ENCODE peak calls at places on chromosomes 11 and 22, in five cellular contexts. G is K562, H is H1, B is HCT116, Y is HepG2. N is an unnamed sample.
A peak's percentile ranks its signal among the peaks of the same experiment; 100 is the strongest.

GRCh38 chr22:23760056-23760455 is 2.7 kb upstream of the C22orf15 start:
- DNase-seq in G (no peak), H (no peak), B (no peak), Y (no peak), N (no peak)

GRCh38 chr11:18236664-18237356 is at the start of gene SAA4:
- DNase-seq in G (no peak), H (no peak), B (no peak), Y (peak; percentile 85), N (no peak)

GRCh38 chr22:23903328-23903971 is 9.3 kb downstream of the MIF start:
- DNase-seq in G (no peak), H (no peak), B (no peak), Y (no peak), N (no peak)

GRCh38 chr11:66936326-66936725 is 21.9 kb downstream of the PC start:
- DNase-seq in G (no peak), H (no peak), B (no peak), Y (peak; percentile 50), N (no peak)

GRCh38 chr22:49347376-49347775 is 480.3 kb downstream of the BRD1 start:
- DNase-seq in G (no peak), H (no peak), B (no peak), Y (no peak), N (no peak)

GRCh38 chr11:105673089-105673488 is 63.2 kb downstream of the GRIA4 start:
- DNase-seq in G (peak; percentile 5), H (no peak), B (no peak), Y (peak; percentile 12), N (no peak)

GRCh38 chr11:45100338-45100737 is 46.1 kb upstream of the PRDM11 start:
- DNase-seq in G (peak; percentile 32), H (no peak), B (no peak), Y (no peak), N (no peak)

GRCh38 chr11:117414724-117415123 is 87.1 kb downstream of the CEP164 start:
- DNase-seq in G (no peak), H (no peak), B (no peak), Y (no peak), N (no peak)

GRCh38 chr22:43500792-43501785 is 89.3 kb downstream of the MPPED1 start:
- DNase-seq in G (no peak), H (no peak), B (no peak), Y (no peak), N (no peak)

GRCh38 chr11:72293391-72293790 is 49.4 kb upstream of the PHOX2A start:
- DNase-seq in G (no peak), H (no peak), B (no peak), Y (no peak), N (no peak)

GRCh38 chr22:17980638-17981051 is 43.7 kb downstream of the MICAL3 start:
- DNase-seq in G (peak; percentile 90), H (no peak), B (no peak), Y (no peak), N (no peak)

GRCh38 chr11:120025606-120026335 is 112.1 kb downstream of the TRIM29 start:
- DNase-seq in G (no peak), H (no peak), B (no peak), Y (no peak), N (no peak)

GRCh38 chr11:134901955-134902707 is 490.1 kb upstream of the B3GAT1 start:
- DNase-seq in G (no peak), H (no peak), B (no peak), Y (no peak), N (no peak)

GRCh38 chr11:77783023-77783422 is 37.5 kb downstream of the RSF1 start:
- DNase-seq in G (no peak), H (no peak), B (no peak), Y (no peak), N (no peak)

GRCh38 chr11:127252321-127252720 is 251.8 kb upstream of the KIRREL3 start:
- DNase-seq in G (no peak), H (no peak), B (no peak), Y (no peak), N (no peak)

GRCh38 chr11:45371251-45371749 is 85.2 kb upstream of the SYT13 start:
- DNase-seq in G (peak; percentile 79), H (peak; percentile 82), B (peak; percentile 63), Y (peak; percentile 48), N (no peak)

GRCh38 chr11:100861221-100861620 is 174.1 kb downstream of the ARHGAP42 start:
- DNase-seq in G (peak; percentile 10), H (no peak), B (no peak), Y (no peak), N (no peak)

GRCh38 chr22:30705710-30706651 is 11.3 kb downstream of the OSBP2 start:
- DNase-seq in G (no peak), H (no peak), B (peak; percentile 70), Y (peak; percentile 13), N (peak; percentile 72)

GRCh38 chr11:75152651-75153553 is 2.0 kb downstream of the SLCO2B1 start:
- DNase-seq in G (no peak), H (no peak), B (no peak), Y (no peak), N (no peak)

GRCh38 chr22:26259510-26259909 is 90.2 kb downstream of the SEZ6L start:
- DNase-seq in G (no peak), H (peak; percentile 44), B (peak; percentile 0), Y (peak; percentile 30), N (no peak)

GRCh38 chr11:86978247-86978646 is 23.1 kb upstream of the FZD4 start:
- DNase-seq in G (no peak), H (no peak), B (no peak), Y (no peak), N (no peak)

GRCh38 chr11:68862426-68862825 is 20.7 kb upstream of the CPT1A start:
- DNase-seq in G (no peak), H (no peak), B (no peak), Y (no peak), N (no peak)

GRCh38 chr11:68855205-68855978 is 13.7 kb upstream of the CPT1A start:
- DNase-seq in G (no peak), H (no peak), B (no peak), Y (no peak), N (no peak)

GRCh38 chr11:68857037-68857586 is 15.4 kb upstream of the CPT1A start:
- DNase-seq in G (no peak), H (no peak), B (no peak), Y (no peak), N (no peak)

GRCh38 chr11:68863553-68864265 is 22.0 kb upstream of the CPT1A start:
- DNase-seq in G (no peak), H (no peak), B (no peak), Y (no peak), N (no peak)

GRCh38 chr11:68859123-68859522 is 17.4 kb upstream of the CPT1A start:
- DNase-seq in G (no peak), H (no peak), B (no peak), Y (no peak), N (no peak)
- TF ChIP-seq SRF in G (no peak), H (no peak), B (no peak), Y (no peak), N (no peak)

DNA sequence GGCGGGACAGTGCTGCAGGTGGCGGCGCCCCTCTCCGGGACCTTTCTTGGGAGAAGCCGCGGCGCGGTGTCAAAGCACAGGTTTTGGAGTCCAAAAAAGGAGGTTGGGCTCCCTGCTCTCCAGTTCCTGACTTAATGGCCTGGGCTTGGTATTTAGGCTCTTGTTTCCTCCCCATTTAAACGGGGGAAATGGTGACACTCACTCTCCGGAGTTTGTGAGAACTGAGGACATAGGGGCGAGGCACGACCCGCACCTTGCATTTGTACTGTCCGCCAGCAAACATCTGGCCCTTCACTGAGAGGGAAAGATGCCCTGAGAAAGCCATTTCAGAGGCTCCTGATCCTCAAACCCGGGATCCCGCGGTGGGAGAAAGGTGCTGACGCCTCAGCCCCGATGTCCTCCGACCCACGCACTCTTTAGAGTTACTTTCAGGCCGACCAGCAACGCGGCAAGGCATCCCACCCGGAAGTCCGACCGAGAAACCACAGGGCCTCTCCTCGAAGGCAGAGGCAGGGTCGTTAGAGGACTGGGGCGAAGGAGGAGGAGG is 2.9 kb upstream of the WDR74 start:
- DNase-seq in G (no peak), H (no peak), B (no peak), Y (no peak), N (no peak)
- TF ChIP-seq SRF in G (no peak), H (no peak), B (no peak), Y (no peak), N (no peak)

GRCh38 chr11:6486256-6486655 is 5.0 kb downstream of the TIMM10B start:
- DNase-seq in G (no peak), H (no peak), B (no peak), Y (no peak), N (no peak)
- TF ChIP-seq SRF in G (no peak), H (no peak), B (no peak), Y (no peak), N (no peak)

DNA sequence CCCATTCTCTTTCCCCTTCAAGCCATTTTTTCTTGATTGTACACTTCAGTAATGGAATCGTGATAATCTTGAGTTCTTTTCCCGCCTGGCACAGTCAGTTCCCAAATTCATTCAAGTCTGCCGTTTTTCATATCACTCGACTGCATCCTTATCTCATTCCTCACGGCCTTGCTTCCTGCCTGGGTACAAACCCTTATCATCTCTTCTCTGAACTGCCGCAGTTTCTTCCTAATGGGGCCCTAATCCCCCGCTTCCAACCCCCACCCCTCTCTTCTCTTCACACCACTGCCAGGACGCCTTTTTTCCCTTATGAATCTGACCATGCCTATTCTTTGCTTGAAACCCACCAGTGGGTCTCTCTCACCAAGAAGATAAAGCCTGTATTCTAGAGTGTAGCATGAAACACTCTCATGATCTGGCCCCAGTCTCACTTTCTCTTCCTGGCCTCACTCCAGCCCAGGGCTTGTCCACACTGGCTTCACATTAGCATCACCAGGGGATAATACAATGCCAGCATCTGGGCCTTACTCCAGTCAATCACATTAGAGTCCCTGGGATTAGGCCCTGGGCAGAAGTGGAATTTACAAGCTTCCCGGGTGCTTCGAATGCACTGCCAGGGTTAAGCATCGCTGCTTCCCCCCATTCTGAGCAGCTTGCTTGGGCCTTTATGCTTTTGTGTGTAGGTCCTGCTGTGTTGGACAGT is 102.1 kb downstream of the FBXO7 start:
- DNase-seq in G (peak; percentile 18), H (no peak), B (no peak), Y (no peak), N (no peak)
- TF ChIP-seq SRF in G (no peak), H (no peak), B (no peak), Y (no peak), N (no peak)

DNA sequence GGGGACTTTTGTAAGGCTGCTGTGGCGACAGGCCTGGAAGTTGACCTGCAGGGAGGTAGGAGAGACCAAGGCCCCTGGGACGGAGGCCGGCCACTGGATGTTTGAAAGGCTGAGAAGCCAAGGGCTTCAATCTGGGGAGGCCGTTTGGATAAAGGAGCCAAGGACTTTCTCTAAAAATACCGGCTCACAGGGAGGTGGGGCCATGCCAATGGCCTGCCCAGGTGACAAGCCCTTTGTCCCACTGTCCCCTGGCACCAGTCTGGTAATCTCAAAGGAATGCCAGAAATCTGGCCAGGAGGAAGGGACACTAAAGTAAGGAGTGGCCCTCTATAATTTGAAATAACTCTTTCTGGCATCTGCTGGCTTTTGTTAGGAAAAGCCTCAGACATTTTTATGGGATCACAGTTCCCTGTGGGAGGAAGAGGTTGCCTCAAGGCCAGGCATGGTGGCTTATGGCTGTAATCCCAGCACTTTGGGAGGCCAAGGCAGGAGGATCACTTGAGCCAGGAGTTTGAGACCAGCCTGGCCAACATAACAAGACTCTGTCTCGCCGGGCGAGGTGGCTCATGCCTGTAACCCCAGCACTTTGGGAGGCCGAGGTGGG is 1.9 kb upstream of the CHKA start:
- DNase-seq in G (no peak), H (no peak), B (peak; percentile 41), Y (peak; percentile 75), N (no peak)
- TF ChIP-seq SRF in G (no peak), H (no peak), B (no peak), Y (no peak), N (no peak)